ENCODE peak calls at places on chromosomes 6 and 20, in seven cellular contexts. M is prostate gland, L is GM12865, X is astrocyte of the spinal cord, E is Peyer's patch, C is bronchial epithelial cell, W is psoas muscle. Z is an unnamed sample.

GRCh38 chr20:35988910-35989463 is 20.6 kb downstream of the CNBD2 start:
- DNase-seq in L (no peak), M (no peak), X (no peak), E (no peak), W (no peak), C (no peak), Z (no peak)

GRCh38 chr20:47179267-47179666 is 177.2 kb downstream of the ZMYND8 start:
- DNase-seq in M (no peak), W (no peak), E (no peak), X (no peak), C (no peak), L (no peak), Z (no peak)

GRCh38 chr6:1527098-1527497 is 82.6 kb upstream of the FOXC1 start:
- DNase-seq in E (no peak), L (peak), C (peak), W (peak), M (peak), X (peak), Z (peak)

GRCh38 chr20:46169245-46170171 is 51.4 kb downstream of the CD40 start:
- DNase-seq in C (peak), L (no peak), E (no peak), X (no peak), M (no peak), W (no peak), Z (no peak)

GRCh38 chr6:109237986-109238329 is 142.7 kb downstream of the CEP57L1 start:
- DNase-seq in X (no peak), E (no peak), W (no peak), C (no peak), M (no peak), L (no peak), Z (no peak)

GRCh38 chr20:38149880-38150594 is 15.0 kb downstream of the TGM2 start:
- DNase-seq in E (no peak), C (no peak), W (no peak), L (no peak), M (no peak), X (no peak), Z (no peak)

GRCh38 chr20:64142546-64142945 is 21.7 kb upstream of the MYT1 start:
- DNase-seq in L (no peak), C (no peak), E (no peak), X (no peak), M (no peak), W (no peak), Z (no peak)

GRCh38 chr6:108947114-108947854 is 99.1 kb downstream of the ARMC2 start:
- DNase-seq in E (no peak), W (no peak), L (no peak), C (peak), M (peak), X (peak), Z (peak)

GRCh38 chr20:39004508-39004907 is 42.4 kb downstream of the DHX35 start:
- DNase-seq in W (no peak), X (no peak), C (peak), M (no peak), L (peak), E (peak), Z (no peak)

GRCh38 chr6:53136000-53136609 is 12.5 kb downstream of the GCM1 start:
- DNase-seq in X (no peak), L (no peak), C (no peak), E (no peak), W (no peak), M (no peak), Z (no peak)

GRCh38 chr20:37231970-37232620 is 29.5 kb downstream of the GHRH start:
- DNase-seq in C (no peak), M (no peak), W (no peak), E (no peak), X (no peak), L (no peak), Z (peak)

GRCh38 chr20:20364016-20364746 is 3.7 kb upstream of the INSM1 start:
- DNase-seq in M (no peak), C (no peak), L (no peak), X (no peak), W (no peak), E (no peak), Z (no peak)

GRCh38 chr20:35270021-35270902 is 7.7 kb downstream of the MMP24OS start:
- DNase-seq in M (no peak), E (no peak), X (no peak), W (no peak), L (no peak), C (no peak), Z (no peak)

GRCh38 chr6:11727995-11728961 is 50.3 kb downstream of the ADTRP start:
- DNase-seq in L (no peak), M (no peak), C (no peak), X (no peak), E (no peak), W (no peak), Z (no peak)

GRCh38 chr6:100475554-100476325 is 11.0 kb upstream of the SIM1 start:
- DNase-seq in W (no peak), X (no peak), E (no peak), C (peak), L (peak), M (no peak), Z (no peak)

GRCh38 chr20:55057779-55058415 is 582.5 kb downstream of the DOK5 start:
- DNase-seq in M (no peak), E (no peak), L (no peak), C (peak), W (no peak), X (no peak), Z (no peak)

GRCh38 chr20:20214757-20215275 is 153.1 kb upstream of the INSM1 start:
- DNase-seq in L (no peak), E (no peak), X (no peak), C (no peak), M (no peak), W (no peak), Z (no peak)

GRCh38 chr6:154874684-154875594 is 120.2 kb upstream of the TIAM2 start:
- DNase-seq in X (no peak), C (no peak), L (no peak), M (no peak), E (no peak), W (no peak), Z (no peak)

GRCh38 chr6:3345836-3346235 is 87.1 kb downstream of the PSMG4 start:
- DNase-seq in E (no peak), W (no peak), C (no peak), M (no peak), X (no peak), L (no peak), Z (no peak)

GRCh38 chr6:68200929-68201328 is 434.2 kb upstream of the ADGRB3 start:
- DNase-seq in E (no peak), C (no peak), W (no peak), M (no peak), X (no peak), L (no peak), Z (no peak)

GRCh38 chr6:13677878-13678254 is 33.8 kb downstream of the RANBP9 start:
- DNase-seq in W (no peak), E (no peak), X (no peak), C (no peak), M (no peak), L (no peak), Z (no peak)

GRCh38 chr6:30742316-30743098 is at the start of gene FLOT1:
- DNase-seq in M (peak), E (peak), L (peak), X (peak), C (peak), W (peak), Z (peak)

GRCh38 chr20:39581034-39581433 is 618.9 kb downstream of the DHX35 start:
- DNase-seq in E (no peak), W (no peak), C (no peak), X (no peak), L (no peak), M (no peak), Z (no peak)

GRCh38 chr6:41536884-41537347 is 9.3 kb upstream of the FOXP4 start:
- DNase-seq in C (peak), X (no peak), W (no peak), M (peak), E (peak), L (no peak), Z (no peak)
- H3K4me3 ChIP-seq in C (no peak), X (no peak), W (no peak), M (no peak), E (no peak), L (no peak), Z (no peak)

GRCh38 chr20:4108495-4109306 is 93.3 kb upstream of the RNF24 start:
- DNase-seq in E (peak), L (peak), W (peak), X (peak), C (peak), M (peak), Z (peak)
- H3K4me3 ChIP-seq in E (no peak), L (no peak), W (no peak), X (no peak), C (no peak), M (no peak), Z (no peak)

DNA sequence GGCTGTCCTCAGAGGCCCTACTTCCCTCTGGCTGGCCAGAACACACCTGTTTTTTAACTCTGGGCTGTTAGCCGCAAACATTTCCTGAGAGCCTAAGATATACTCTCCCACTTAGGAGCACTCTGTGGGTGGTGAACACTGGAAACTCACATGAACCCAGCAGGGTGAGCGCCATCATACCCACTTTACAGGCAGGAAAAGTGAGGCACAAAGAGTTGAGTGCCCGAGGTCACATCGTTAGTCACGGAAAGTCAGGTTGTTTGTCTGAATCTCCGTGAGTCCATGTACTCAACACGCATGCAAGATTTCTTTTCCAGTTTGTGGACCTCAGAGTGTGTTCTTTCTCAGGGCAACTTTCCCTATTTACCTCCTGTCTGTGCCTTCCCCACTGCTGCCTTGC is 1.9 kb downstream of the BAK1 start:
- DNase-seq in C (no peak), M (no peak), W (no peak), L (no peak), E (no peak), X (no peak), Z (no peak)
- H3K4me3 ChIP-seq in C (no peak), M (no peak), W (peak), L (peak), E (peak), X (no peak), Z (no peak)

DNA sequence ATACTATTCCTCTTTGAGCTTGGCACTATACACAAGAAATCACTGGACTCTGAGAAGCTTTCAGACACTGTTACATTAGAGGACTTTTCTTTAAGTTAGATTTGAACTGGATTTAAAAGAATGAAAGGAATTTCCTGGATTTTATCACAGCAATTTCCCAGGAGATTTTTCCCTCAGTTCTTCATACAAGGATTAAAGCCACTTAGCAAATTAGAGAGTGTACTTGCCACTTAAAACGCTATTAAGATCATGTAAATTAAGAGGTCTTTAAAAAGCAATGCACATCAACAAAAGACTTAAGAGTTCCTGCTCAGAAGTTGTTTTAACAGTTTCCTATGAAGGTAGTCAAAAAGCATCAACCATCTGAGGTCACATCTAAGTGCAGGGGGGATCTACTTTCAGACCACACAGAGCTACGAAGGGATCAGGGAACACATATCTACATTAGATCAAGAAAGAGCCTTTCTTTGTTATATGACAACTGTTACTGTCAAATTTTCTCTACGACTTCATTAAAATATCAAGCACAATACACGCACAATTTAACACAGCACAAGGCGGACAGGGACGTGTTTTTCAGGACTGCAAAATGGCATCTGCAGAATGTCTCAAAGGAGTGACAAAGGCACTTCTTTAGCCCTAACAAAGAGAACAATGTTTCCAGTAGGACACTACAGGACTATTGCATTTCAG is 65.8 kb downstream of the EPB41L2 start:
- DNase-seq in W (no peak), C (no peak), X (peak), E (no peak), M (no peak), L (no peak), Z (no peak)
- H3K4me3 ChIP-seq in W (no peak), C (no peak), X (no peak), E (no peak), M (no peak), L (no peak), Z (no peak)

GRCh38 chr6:142013286-142013685 is 119.4 kb upstream of the GJE1 start:
- DNase-seq in E (no peak), X (peak), M (no peak), L (peak), W (no peak), C (peak), Z (peak)

GRCh38 chr6:142013875-142014495 is 118.7 kb upstream of the GJE1 start:
- DNase-seq in E (no peak), L (no peak), M (no peak), C (peak), W (no peak), X (peak), Z (no peak)

GRCh38 chr6:142014515-142014914 is 118.2 kb upstream of the GJE1 start:
- DNase-seq in M (no peak), C (peak), W (no peak), L (no peak), E (no peak), X (peak), Z (peak)

GRCh38 chr6:142011775-142012174 is 121.0 kb upstream of the GJE1 start:
- DNase-seq in X (no peak), W (no peak), E (no peak), M (no peak), L (no peak), C (no peak), Z (no peak)

GRCh38 chr6:142015011-142015410 is 117.7 kb upstream of the GJE1 start:
- DNase-seq in C (no peak), X (peak), E (no peak), L (no peak), W (no peak), M (no peak), Z (no peak)
- H3K4me3 ChIP-seq in C (no peak), X (no peak), E (no peak), L (no peak), W (no peak), M (no peak), Z (peak)

DNA sequence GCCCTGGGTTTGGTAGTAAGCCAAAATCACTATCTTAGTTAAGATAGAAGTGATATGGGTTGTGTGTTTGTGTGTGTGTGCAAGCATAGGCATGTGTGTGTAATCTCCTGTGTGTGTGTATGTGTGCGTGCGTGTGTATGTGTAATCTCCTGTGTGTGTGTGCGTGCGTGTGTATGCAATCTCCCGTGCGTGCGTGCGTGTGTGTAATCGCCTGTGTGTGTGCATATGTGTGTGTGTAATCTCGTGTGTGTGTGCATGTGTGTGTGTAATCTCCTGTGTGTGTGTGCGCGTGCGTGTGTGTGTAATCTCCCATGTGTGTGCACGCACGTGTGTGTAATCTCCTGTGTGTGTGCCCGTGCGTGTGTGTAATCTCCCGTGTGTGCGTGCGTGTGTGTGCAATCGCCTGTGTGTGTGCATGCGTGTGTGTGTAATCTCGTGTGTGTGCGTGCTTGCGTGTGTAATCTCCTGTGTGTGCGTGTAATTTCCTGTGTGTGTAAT is 219.3 kb upstream of the GGTLC1 start:
- DNase-seq in X (no peak), E (no peak), M (no peak), L (no peak), C (no peak), W (no peak), Z (no peak)
- H3K4me3 ChIP-seq in X (no peak), E (no peak), M (no peak), L (no peak), C (no peak), W (no peak), Z (no peak)

DNA sequence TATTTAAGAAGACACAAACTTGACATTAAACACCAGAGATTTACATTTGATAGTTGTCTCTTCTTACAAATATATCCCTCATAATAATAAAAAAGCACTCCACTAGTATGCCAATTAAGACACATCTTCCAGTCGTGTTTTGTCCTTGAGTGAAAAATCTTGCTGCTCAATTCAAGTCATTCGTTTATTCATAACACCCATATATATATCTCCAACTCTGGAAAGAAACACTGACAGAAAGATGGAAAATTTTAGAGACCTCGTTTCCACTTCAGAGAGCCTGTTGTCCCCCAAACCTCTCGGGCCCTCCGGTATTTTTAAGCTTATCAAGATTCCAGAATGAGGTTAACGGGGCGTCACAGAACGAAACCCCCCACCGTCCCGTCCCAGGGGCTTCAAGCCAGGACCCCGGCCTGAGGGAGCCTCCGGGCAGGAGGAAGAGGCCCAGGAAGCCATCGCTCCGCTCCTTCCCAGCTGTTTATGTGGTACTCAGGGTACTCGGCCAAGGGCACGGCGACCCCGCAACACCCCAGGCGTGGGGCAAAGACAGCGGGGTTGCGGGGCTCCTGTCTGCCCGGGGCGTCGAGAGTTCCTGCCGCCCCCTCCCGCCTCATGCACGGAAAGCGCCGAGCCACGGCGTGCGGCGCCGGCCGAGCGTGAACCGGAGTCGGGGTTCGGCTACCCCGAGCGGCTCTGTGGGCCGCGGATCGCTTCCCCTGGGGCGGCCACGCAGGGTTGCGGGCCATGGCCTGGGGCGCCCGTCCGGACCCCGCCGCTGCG is 635 bp upstream of the SNX9 start:
- DNase-seq in L (no peak), W (peak), E (peak), M (no peak), C (no peak), X (no peak), Z (no peak)
- H3K4me3 ChIP-seq in L (no peak), W (peak), E (peak), M (peak), C (peak), X (peak), Z (peak)

GRCh38 chr20:57473246-57474042 is 51.5 kb downstream of the CTCFL start:
- DNase-seq in L (peak), W (no peak), M (no peak), E (no peak), X (peak), C (peak), Z (no peak)

GRCh38 chr20:57474191-57474590 is 50.7 kb downstream of the CTCFL start:
- DNase-seq in W (no peak), L (no peak), M (no peak), C (no peak), X (no peak), E (no peak), Z (no peak)

GRCh38 chr20:57475388-57476072 is 49.4 kb downstream of the CTCFL start:
- DNase-seq in X (no peak), E (no peak), W (no peak), C (no peak), L (no peak), M (no peak), Z (no peak)

GRCh38 chr20:57476073-57476526 is 48.8 kb downstream of the CTCFL start:
- DNase-seq in E (no peak), X (no peak), M (no peak), W (no peak), C (no peak), L (peak), Z (no peak)

DNA sequence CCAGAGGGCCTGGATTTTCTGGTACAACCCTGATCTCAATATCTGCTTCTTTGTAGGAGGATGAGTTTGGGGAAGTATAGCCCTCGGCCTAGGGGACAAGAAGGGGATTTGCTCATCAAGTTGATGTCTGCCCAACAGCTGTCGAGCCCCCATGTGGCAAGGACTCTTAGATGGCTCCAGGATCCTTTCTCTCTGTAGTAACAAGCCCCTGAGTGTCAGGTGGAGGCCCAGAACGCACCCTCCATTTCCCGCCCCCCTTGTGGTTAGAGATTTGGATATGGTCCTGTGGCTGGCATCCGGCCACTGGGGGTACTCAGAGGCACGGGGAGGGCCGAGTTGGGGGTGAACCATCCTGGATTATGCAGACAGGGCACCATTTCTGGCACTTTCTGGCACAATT is 50.1 kb downstream of the CTCFL start:
- DNase-seq in L (no peak), W (no peak), X (no peak), M (no peak), C (no peak), E (no peak), Z (no peak)
- H3K4me3 ChIP-seq in L (no peak), W (no peak), X (no peak), M (no peak), C (no peak), E (no peak), Z (no peak)

GRCh38 chr6:85865665-85866372 is 223.1 kb upstream of the SYNCRIP start:
- DNase-seq in L (peak), X (peak), C (peak), M (peak), E (no peak), W (no peak), Z (peak)

GRCh38 chr6:85866373-85866740 is 223.7 kb upstream of the SYNCRIP start:
- DNase-seq in C (peak), W (no peak), M (no peak), E (no peak), X (no peak), L (no peak), Z (no peak)

GRCh38 chr6:85867595-85867994 is 224.9 kb upstream of the SYNCRIP start:
- DNase-seq in X (no peak), M (no peak), C (no peak), L (no peak), W (no peak), E (no peak), Z (no peak)

GRCh38 chr6:85868685-85869084 is 226.0 kb upstream of the SYNCRIP start:
- DNase-seq in E (no peak), C (no peak), L (no peak), W (no peak), M (no peak), X (no peak), Z (no peak)

GRCh38 chr6:85866758-85867401 is 224.2 kb upstream of the SYNCRIP start:
- DNase-seq in C (no peak), X (no peak), E (no peak), W (no peak), L (no peak), M (no peak), Z (no peak)
- H3K4me3 ChIP-seq in C (no peak), X (no peak), E (no peak), W (peak), L (no peak), M (no peak), Z (no peak)